ENCODE peak calls at places on chromosomes 16 and 17, in five cellular contexts. L, N, D, C and X are unnamed samples.

GRCh38 chr16:84541999-84542876 is 37.8 kb upstream of the MEAK7 start:
- DNase-seq in L (no peak), N (no peak), D (no peak), C (no peak), X (no peak)

GRCh38 chr17:82926716-82927115 is 86.9 kb upstream of the ZNF750 start:
- DNase-seq in L (no peak), N (no peak), D (no peak), C (no peak), X (no peak)

GRCh38 chr16:24996301-24996700 is 18.9 kb downstream of the ARHGAP17 start:
- DNase-seq in L (no peak), N (no peak), D (no peak), C (no peak), X (no peak)

GRCh38 chr17:41647038-41647813 is 22.9 kb upstream of the KRT17 start:
- DNase-seq in L (no peak), N (no peak), D (no peak), C (no peak), X (no peak)

GRCh38 chr16:22358000-22358399 is 16.4 kb downstream of the CDR2 start:
- DNase-seq in L (no peak), N (no peak), D (peak), C (no peak), X (no peak)

GRCh38 chr16:5615868-5616642 is 518.5 kb upstream of the EEF2KMT start:
- DNase-seq in L (no peak), N (peak), D (peak), C (peak), X (peak)

GRCh38 chr17:1137465-1137894 is 42.3 kb downstream of the ABR start:
- DNase-seq in L (peak), N (no peak), D (peak), C (no peak), X (no peak)

GRCh38 chr16:86667035-86667434 is 88.7 kb downstream of the FOXL1 start:
- DNase-seq in L (no peak), N (no peak), D (no peak), C (no peak), X (no peak)

GRCh38 chr17:67608691-67609090 is 109.0 kb upstream of the NOL11 start:
- DNase-seq in L (peak), N (peak), D (no peak), C (no peak), X (peak)

GRCh38 chr17:28324272-28324745 is 5.3 kb downstream of the TMEM97 start:
- DNase-seq in L (no peak), N (no peak), D (no peak), C (no peak), X (no peak)

GRCh38 chr17:33200116-33200515 is 93.0 kb downstream of the ASIC2 start:
- DNase-seq in L (peak), N (no peak), D (no peak), C (no peak), X (no peak)

GRCh38 chr17:12231027-12231682 is 210.5 kb downstream of the MAP2K4 start:
- DNase-seq in L (peak), N (no peak), D (no peak), C (no peak), X (peak)

GRCh38 chr16:85152414-85153030 is 40.2 kb upstream of the CIBAR2 start:
- DNase-seq in L (peak), N (no peak), D (no peak), C (no peak), X (no peak)

GRCh38 chr17:63222655-63223054 is 223.5 kb downstream of the CYB561 start:
- DNase-seq in L (peak), N (peak), D (no peak), C (no peak), X (no peak)

GRCh38 chr17:9402590-9403199 is 172.9 kb downstream of the STX8 start:
- DNase-seq in L (peak), N (no peak), D (peak), C (no peak), X (peak)

GRCh38 chr17:79520134-79520892 is 90.5 kb downstream of the RBFOX3 start:
- DNase-seq in L (no peak), N (no peak), D (no peak), C (no peak), X (no peak)

GRCh38 chr17:2050871-2051387 is 4.0 kb upstream of the HIC1 start:
- DNase-seq in L (peak), N (no peak), D (no peak), C (no peak), X (no peak)

GRCh38 chr17:16339402-16339801 is 13.9 kb downstream of the CENPV start:
- DNase-seq in L (no peak), N (no peak), D (no peak), C (no peak), X (no peak)